ENCODE peak calls at places on chromosomes 3 and 15, in nine cellular contexts. K, W, R, F, J, C, Y, Z and S are unnamed samples.

GRCh38 chr15:58179206-58179605 is 41.0 kb downstream of the AQP9 start:
- DNase-seq in F (peak; percentile 26), K (no peak), Y (no peak), J (no peak), Z (no peak), R (no peak), W (no peak), C (no peak), S (no peak)

GRCh38 chr15:74251187-74251811 is 15.2 kb downstream of the CCDC33 start:
- DNase-seq in Z (no peak), W (no peak), K (peak; percentile 87), Y (peak; percentile 76), F (no peak), C (no peak), R (no peak), J (no peak), S (no peak)

GRCh38 chr15:87863152-87863551 is 393.4 kb downstream of the NTRK3 start:
- DNase-seq in R (no peak), W (no peak), Y (no peak), J (peak; percentile 34), K (no peak), Z (no peak), F (no peak), C (no peak), S (no peak)

GRCh38 chr3:9280477-9281219 is 31.2 kb upstream of the SRGAP3 start:
- DNase-seq in C (no peak), Z (no peak), R (no peak), F (peak; percentile 67), J (no peak), K (no peak), Y (no peak), W (no peak), S (no peak)

GRCh38 chr3:186361612-186362408 is at the start of gene DGKG:
- DNase-seq in J (no peak), K (peak; percentile 69), F (no peak), C (no peak), Y (peak; percentile 49), W (peak; percentile 77), Z (no peak), R (no peak), S (no peak)

GRCh38 chr15:69298697-69299441 is at the start of gene PAQR5:
- DNase-seq in W (peak; percentile 62), J (no peak), Y (peak; percentile 67), F (no peak), C (no peak), Z (no peak), R (no peak), K (peak; percentile 25), S (no peak)

GRCh38 chr3:114331007-114331406 is 37.2 kb downstream of the TIGIT start:
- DNase-seq in J (no peak), K (no peak), C (no peak), W (no peak), F (no peak), Y (no peak), R (no peak), Z (no peak), S (no peak)

GRCh38 chr3:150249776-150250175 is 158.3 kb upstream of the TSC22D2 start:
- DNase-seq in C (no peak), F (peak; percentile 45), K (no peak), R (no peak), Z (no peak), Y (no peak), W (no peak), J (no peak), S (no peak)

GRCh38 chr3:191026746-191027145 is 164.3 kb upstream of the GMNC start:
- DNase-seq in W (no peak), C (no peak), F (no peak), J (no peak), K (no peak), R (no peak), Z (no peak), Y (no peak), S (peak; percentile 45)

GRCh38 chr3:126133606-126134005 is 46.8 kb downstream of the ALDH1L1 start:
- DNase-seq in C (no peak), K (no peak), F (no peak), Z (no peak), Y (peak; percentile 12), R (no peak), J (peak; percentile 60), W (peak; percentile 36), S (no peak)

GRCh38 chr15:71295242-71296031 is 180.2 kb downstream of the THSD4 start:
- DNase-seq in K (no peak), C (no peak), W (no peak), R (peak; percentile 99), J (no peak), Y (no peak), F (peak; percentile 100), Z (no peak), S (peak; percentile 100)

GRCh38 chr3:30222436-30222835 is 384.0 kb upstream of the TGFBR2 start:
- DNase-seq in Y (no peak), Z (no peak), F (peak; percentile 39), J (no peak), C (no peak), K (no peak), W (no peak), R (no peak), S (no peak)

GRCh38 chr3:36837089-36837488 is 72.7 kb upstream of the DCLK3 start:
- DNase-seq in Z (no peak), R (no peak), F (no peak), J (no peak), W (no peak), C (no peak), K (no peak), Y (no peak), S (no peak)
- TF ChIP-seq CTCF in Z (no peak), R (no peak), F (no peak), J (no peak), W (no peak), C (no peak), K (no peak), Y (no peak), S (no peak)

GRCh38 chr3:32004111-32004790 is 22.7 kb downstream of the ZNF860 start:
- DNase-seq in C (no peak), Z (no peak), F (no peak), R (no peak), W (no peak), Y (no peak), J (no peak), K (no peak), S (no peak)

GRCh38 chr3:32003380-32003779 is 21.8 kb downstream of the ZNF860 start:
- DNase-seq in Z (no peak), J (no peak), F (no peak), K (no peak), Y (no peak), C (no peak), R (no peak), W (no peak), S (no peak)

GRCh38 chr3:32009957-32010356 is 28.4 kb downstream of the ZNF860 start:
- DNase-seq in J (no peak), F (no peak), Y (no peak), Z (no peak), K (no peak), C (no peak), W (no peak), R (no peak), S (no peak)

GRCh38 chr3:32009101-32009500 is 27.6 kb downstream of the ZNF860 start:
- DNase-seq in R (no peak), J (no peak), C (no peak), Z (no peak), K (no peak), F (peak; percentile 28), W (no peak), Y (no peak), S (peak; percentile 9)
- H3K36me3 ChIP-seq in R (no peaks in the 10 kb centered on the region), J (no peaks in the 10 kb centered on the region), C (no peaks in the 10 kb centered on the region), Z (no peaks in the 10 kb centered on the region), K (no peaks in the 10 kb centered on the region), F (no peaks in the 10 kb centered on the region), W (no peaks in the 10 kb centered on the region), Y (no peaks in the 10 kb centered on the region), S (no peaks in the 10 kb centered on the region)

DNA sequence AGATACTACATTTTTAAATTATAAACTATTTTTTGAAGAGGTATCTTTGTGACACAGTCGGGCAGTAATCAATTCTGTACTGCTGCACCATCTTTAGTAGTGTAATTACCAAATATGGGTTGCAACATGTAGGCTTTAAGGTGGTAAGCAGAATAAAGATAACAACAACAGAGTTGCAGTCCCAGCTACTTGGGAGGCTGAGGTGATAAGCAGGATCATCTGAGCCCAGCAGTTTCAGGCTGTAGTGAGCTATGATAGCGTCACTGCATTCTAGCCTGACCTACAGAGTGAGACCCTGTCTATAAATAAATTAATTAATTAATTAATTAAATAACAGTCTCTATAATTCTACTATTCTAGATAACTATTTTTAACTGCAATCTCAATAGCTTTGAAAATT is 6.0 kb downstream of the PLOD2 start:
- DNase-seq in Z (no peak), C (no peak), R (no peak), J (no peak), F (no peak), K (no peak), W (no peak), Y (no peak), S (no peak)
- H3K4me3 ChIP-seq in Z (no peak overlapping the region), C (no peak overlapping the region), R (no peak overlapping the region), J (no peak overlapping the region), F (no peak overlapping the region), K (peak overlapping the region; percentile 88), W (peak overlapping the region; percentile 0), Y (no peak overlapping the region), S (no peak overlapping the region)

DNA sequence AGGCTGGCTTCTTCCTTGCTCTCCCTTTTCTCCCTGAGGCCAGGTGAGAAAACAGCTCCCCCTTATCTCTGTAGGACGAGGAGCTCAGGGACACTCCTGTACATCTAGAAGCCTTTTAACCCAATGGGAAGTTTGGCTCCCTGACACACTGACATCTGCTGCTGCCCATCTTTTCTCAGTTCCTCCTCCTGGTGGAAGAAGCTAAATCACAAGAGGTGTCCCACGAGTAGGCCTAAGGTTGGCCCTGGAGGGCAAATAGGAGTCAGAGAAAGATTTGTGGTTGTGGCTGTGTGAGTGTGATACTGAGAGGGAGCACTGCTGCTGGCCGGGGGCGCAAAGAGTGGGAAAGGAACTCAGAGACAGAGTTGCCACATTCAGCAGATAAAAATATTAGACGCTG is 49.5 kb downstream of the ARHGAP31 start:
- DNase-seq in C (no peak), F (no peak), Y (no peak), R (no peak), K (no peak), Z (no peak), J (no peak), W (no peak), S (no peak)
- TF ChIP-seq CTCF in C (no peak), F (no peak), Y (no peak), R (no peak), K (no peak), Z (no peak), J (no peak), W (no peak), S (no peak)

GRCh38 chr3:98514948-98515347 is 7.8 kb downstream of the CLDND1 start:
- DNase-seq in J (no peak), Y (no peak), F (no peak), Z (no peak), R (no peak), K (no peak), C (no peak), W (no peak), S (no peak)
- H3K36me3 ChIP-seq in J (peaks cover 9% of the 10 kb centered on the region), Y (no peaks in the 10 kb centered on the region), F (peaks cover 40% of the 10 kb centered on the region), Z (peaks cover 14% of the 10 kb centered on the region), R (no peaks in the 10 kb centered on the region), K (peaks cover 66% of the 10 kb centered on the region), C (peaks cover 78% of the 10 kb centered on the region), W (peaks cover 54% of the 10 kb centered on the region), S (no peaks in the 10 kb centered on the region)